ENCODE peak calls at places on chromosomes 1 and 21, in five cellular contexts. One of them, this sample, is unnamed.

GRCh38 chr1:151418048-151418447 is 18.7 kb downstream of the PSMB4 start:
- DNase-seq in neural crest cell: no peak
- DNase-seq in psoas muscle: no peak
- DNase-seq in WTC11: no peak
- DNase-seq in osteocyte: no peak
- DNase-seq in this sample: no peak

GRCh38 chr1:94098585-94099111 is 22.3 kb downstream of the ABCA4 start:
- DNase-seq in neural crest cell: no peak
- DNase-seq in WTC11: no peak
- DNase-seq in psoas muscle: no peak
- DNase-seq in osteocyte: no peak
- DNase-seq in this sample: no peak

GRCh38 chr1:73998348-73998959 is 199.5 kb downstream of the LRRIQ3 start:
- DNase-seq in neural crest cell: no peak
- DNase-seq in osteocyte: no peak
- DNase-seq in WTC11: no peak
- DNase-seq in psoas muscle: no peak
- DNase-seq in this sample: peak; percentile 67

GRCh38 chr1:185568155-185569123 is 165.8 kb upstream of the HMCN1 start:
- DNase-seq in neural crest cell: no peak
- DNase-seq in psoas muscle: no peak
- DNase-seq in osteocyte: no peak
- DNase-seq in WTC11: no peak
- DNase-seq in this sample: no peak

GRCh38 chr21:28805885-28806284 is 186.8 kb downstream of the LTN1 start:
- DNase-seq in osteocyte: no peak
- DNase-seq in neural crest cell: no peak
- DNase-seq in WTC11: no peak
- DNase-seq in psoas muscle: no peak
- DNase-seq in this sample: no peak

GRCh38 chr1:154664331-154664730 is 56.3 kb upstream of the ADAR start:
- DNase-seq in osteocyte: no peak
- DNase-seq in WTC11: no peak
- DNase-seq in psoas muscle: no peak
- DNase-seq in neural crest cell: no peak
- DNase-seq in this sample: no peak

GRCh38 chr1:5565281-5565680 is 426.9 kb downstream of the NPHP4 start:
- DNase-seq in osteocyte: peak; percentile 62
- DNase-seq in neural crest cell: no peak
- DNase-seq in WTC11: no peak
- DNase-seq in psoas muscle: no peak
- DNase-seq in this sample: no peak

GRCh38 chr1:24621121-24621520 is 22.0 kb upstream of the SRRM1 start:
- DNase-seq in osteocyte: peak; percentile 23
- DNase-seq in WTC11: no peak
- DNase-seq in neural crest cell: no peak
- DNase-seq in psoas muscle: no peak
- DNase-seq in this sample: no peak

GRCh38 chr1:35568975-35569395 is 4.1 kb upstream of the TFAP2E start:
- DNase-seq in neural crest cell: peak; percentile 72
- DNase-seq in WTC11: peak; percentile 78
- DNase-seq in osteocyte: no peak
- DNase-seq in psoas muscle: no peak
- DNase-seq in this sample: peak; percentile 87

GRCh38 chr1:119071321-119071720 is 69.1 kb downstream of the WARS2 start:
- DNase-seq in psoas muscle: no peak
- DNase-seq in osteocyte: no peak
- DNase-seq in neural crest cell: no peak
- DNase-seq in WTC11: no peak
- DNase-seq in this sample: no peak

GRCh38 chr1:77400781-77401180 is 119.0 kb downstream of the AK5 start:
- DNase-seq in WTC11: no peak
- DNase-seq in osteocyte: no peak
- DNase-seq in neural crest cell: no peak
- DNase-seq in psoas muscle: no peak
- DNase-seq in this sample: no peak